ENCODE peak calls at places on chromosomes 3 and 15, in ten cellular contexts. U, S, E, N, T, D, I, A, K and G are unnamed samples. For H3K9me3, the result is how much of the 10 kb centered on the place peaks cover.

GRCh38 chr3:46868301-46868700 is 5.1 kb upstream of the MYL3 start:
- DNase-seq in D (no peak), S (no peak), N (no peak), A (no peak), K (no peak), E (no peak), T (no peak), I (no peak), U (no peak), G (no peak)

GRCh38 chr3:8980756-8981257 is 17.5 kb upstream of the RAD18 start:
- DNase-seq in E (no peak), N (no peak), S (no peak), K (no peak), D (no peak), U (no peak), T (no peak), I (no peak), A (no peak), G (no peak)

GRCh38 chr3:119653871-119654270 is 6.5 kb downstream of the POPDC2 start:
- DNase-seq in U (no peak), E (no peak), D (no peak), N (no peak), A (no peak), T (no peak), I (no peak), S (no peak), K (no peak), G (no peak)

GRCh38 chr3:49718419-49719213 is 868 bp downstream of the AMIGO3 start:
- DNase-seq in A (no peak), I (no peak), S (peak), N (no peak), U (no peak), E (no peak), D (no peak), T (no peak), K (peak), G (no peak)

GRCh38 chr3:120649735-120650705 is 32.0 kb downstream of the HGD start:
- DNase-seq in N (no peak), E (no peak), T (no peak), S (no peak), I (no peak), U (no peak), A (no peak), D (no peak), K (no peak), G (no peak)

GRCh38 chr3:100316656-100317069 is 17.9 kb upstream of the NIT2 start:
- DNase-seq in K (peak), I (peak), S (no peak), E (no peak), D (peak), A (peak), N (peak), U (no peak), T (no peak), G (no peak)

GRCh38 chr3:178067721-178068120 is 468.5 kb upstream of the KCNMB2 start:
- DNase-seq in N (no peak), S (no peak), K (no peak), T (no peak), A (no peak), I (no peak), U (no peak), D (no peak), E (no peak), G (no peak)

GRCh38 chr15:74781673-74782595 is at the start of gene CSK:
- DNase-seq in N (peak), S (peak), K (peak), E (peak), U (peak), T (peak), D (peak), A (peak), I (no peak), G (peak)

GRCh38 chr3:192570757-192571156 is 156.6 kb downstream of the FGF12 start:
- DNase-seq in E (no peak), A (no peak), S (no peak), D (no peak), T (no peak), K (no peak), U (no peak), N (no peak), I (peak), G (no peak)

GRCh38 chr3:54999801-55000200 is 71.9 kb upstream of the LRTM1 start:
- DNase-seq in A (no peak), E (no peak), T (no peak), N (no peak), U (no peak), I (peak), S (no peak), D (no peak), K (no peak), G (no peak)

GRCh38 chr15:51181905-51182304 is 87.2 kb upstream of the TNFAIP8L3 start:
- DNase-seq in K (no peak), A (no peak), E (no peak), T (no peak), S (no peak), N (no peak), D (no peak), U (no peak), I (no peak), G (no peak)

GRCh38 chr15:101207867-101208288 is 44.0 kb downstream of the CHSY1 start:
- DNase-seq in N (no peak), S (no peak), T (no peak), A (no peak), E (no peak), I (peak), K (no peak), D (no peak), U (peak), G (no peak)

GRCh38 chr15:51224428-51224827 is 114.0 kb downstream of the CYP19A1 start:
- DNase-seq in S (no peak), T (no peak), I (peak), E (no peak), D (no peak), K (no peak), A (no peak), U (no peak), N (no peak), G (no peak)

GRCh38 chr3:130442284-130442683 is 74.7 kb upstream of the COL6A6 start:
- DNase-seq in S (no peak), N (no peak), E (no peak), D (no peak), T (no peak), I (no peak), K (no peak), U (no peak), A (no peak), G (no peak)

GRCh38 chr3:38031022-38031994 is 1.9 kb upstream of the PLCD1 start:
- DNase-seq in I (no peak), K (peak), U (peak), T (no peak), E (peak), D (no peak), N (peak), S (peak), A (peak), G (no peak)

GRCh38 chr3:17057316-17057715 is 172.6 kb downstream of the PLCL2 start:
- DNase-seq in U (no peak), K (no peak), A (no peak), I (peak), D (no peak), T (no peak), N (no peak), S (no peak), E (no peak), G (no peak)

GRCh38 chr3:62376187-62376720 is 2.9 kb upstream of the FEZF2 start:
- DNase-seq in S (no peak), U (no peak), D (no peak), K (no peak), A (no peak), N (no peak), I (no peak), T (no peak), E (no peak), G (no peak)
- H3K9me3 ChIP-seq in S (under half), U (under half), D (under half), K (under half), A (under half), N (under half), I (under half), T (under half), E (under half), G (under half)

GRCh38 chr3:190121061-190121765 is 516 bp upstream of the P3H2 start:
- DNase-seq in D (no peak), K (no peak), A (no peak), S (no peak), E (no peak), U (no peak), I (no peak), N (no peak), T (no peak), G (no peak)
- H3K27ac ChIP-seq in D (no peak), K (peak), A (peak), S (no peak), E (peak), U (peak), I (peak), N (peak), T (no peak), G (peak)

GRCh38 chr15:97482521-97482920 is 478.0 kb upstream of the ARRDC4 start:
- DNase-seq in T (no peak), D (no peak), I (no peak), U (no peak), E (no peak), K (no peak), S (no peak), N (no peak), A (no peak), G (no peak)

GRCh38 chr15:97483232-97483631 is 477.3 kb upstream of the ARRDC4 start:
- DNase-seq in U (no peak), N (no peak), I (no peak), E (no peak), K (no peak), S (no peak), T (no peak), D (no peak), A (no peak), G (no peak)

GRCh38 chr15:97479957-97480356 is 480.5 kb upstream of the ARRDC4 start:
- DNase-seq in T (no peak), N (no peak), E (no peak), U (no peak), A (no peak), D (no peak), K (no peak), S (no peak), I (no peak), G (no peak)
- H3K9me3 ChIP-seq in T (under half), N (under half), E (under half), U (under half), A (under half), D (under half), K (under half), S (under half), I (under half), G (under half)

GRCh38 chr3:41162981-41163380 is 36.3 kb upstream of the CTNNB1 start:
- DNase-seq in I (no peak), S (no peak), N (no peak), U (no peak), A (no peak), E (no peak), T (no peak), K (no peak), D (no peak), G (no peak)

GRCh38 chr3:41159581-41160189 is 39.6 kb upstream of the CTNNB1 start:
- DNase-seq in N (peak), D (no peak), I (no peak), K (no peak), S (no peak), A (no peak), U (no peak), E (no peak), T (no peak), G (no peak)

GRCh38 chr3:41162541-41162940 is 36.8 kb upstream of the CTNNB1 start:
- DNase-seq in A (no peak), D (no peak), S (no peak), T (no peak), N (no peak), I (no peak), E (no peak), U (no peak), K (no peak), G (no peak)

GRCh38 chr3:41155834-41156233 is 43.5 kb upstream of the CTNNB1 start:
- DNase-seq in D (no peak), K (no peak), I (no peak), A (no peak), N (no peak), S (no peak), U (no peak), T (no peak), E (no peak), G (no peak)

DNA sequence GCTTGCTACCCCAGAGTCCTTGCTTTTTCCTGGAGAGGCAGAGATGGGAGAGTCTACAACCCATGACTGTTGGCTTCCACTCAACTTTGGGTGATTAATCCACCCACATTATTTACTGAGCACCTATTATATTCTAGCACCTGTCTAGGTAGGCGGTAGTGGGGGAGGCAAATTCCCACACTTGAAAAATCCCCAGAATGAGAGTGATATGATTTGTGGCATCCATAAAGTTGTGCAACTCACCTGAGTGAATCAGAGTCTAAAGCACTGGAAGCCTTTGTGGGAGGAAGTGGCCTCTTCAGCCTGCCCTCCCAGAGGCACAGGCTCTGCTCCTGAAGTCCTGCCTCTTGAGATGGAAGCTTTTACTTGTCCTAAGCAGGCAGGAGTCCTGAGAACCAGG is 40.4 kb upstream of the CTNNB1 start:
- DNase-seq in T (no peak), E (no peak), D (no peak), I (peak), N (peak), A (no peak), U (no peak), S (no peak), K (no peak), G (no peak)
- H3K27ac ChIP-seq in T (peak), E (no peak), D (no peak), I (no peak), N (peak), A (no peak), U (no peak), S (no peak), K (no peak), G (peak)

GRCh38 chr3:123847209-123847608 is 36.9 kb downstream of the MYLK start:
- DNase-seq in D (no peak), N (no peak), I (no peak), T (no peak), A (no peak), E (no peak), S (no peak), U (no peak), K (no peak), G (no peak)
- H3K9me3 ChIP-seq in D (under half), N (under half), I (under half), T (under half), A (under half), E (under half), S (under half), U (under half), K (under half), G (under half)

GRCh38 chr15:89498574-89498906 is 2.2 kb upstream of the RHCG start:
- DNase-seq in T (no peak), I (no peak), N (no peak), D (no peak), U (peak), E (no peak), A (no peak), K (peak), S (no peak), G (no peak)
- H3K27ac ChIP-seq in T (no peak), I (no peak), N (no peak), D (no peak), U (no peak), E (no peak), A (no peak), K (no peak), S (no peak), G (no peak)

GRCh38 chr15:46394463-46394862 is 759.6 kb downstream of the SQOR start:
- DNase-seq in A (no peak), D (no peak), N (no peak), E (no peak), K (no peak), U (no peak), I (no peak), S (no peak), T (no peak), G (no peak)
- H3K9me3 ChIP-seq in A (under half), D (under half), N (under half), E (under half), K (under half), U (under half), I (under half), S (under half), T (under half), G (under half)

DNA sequence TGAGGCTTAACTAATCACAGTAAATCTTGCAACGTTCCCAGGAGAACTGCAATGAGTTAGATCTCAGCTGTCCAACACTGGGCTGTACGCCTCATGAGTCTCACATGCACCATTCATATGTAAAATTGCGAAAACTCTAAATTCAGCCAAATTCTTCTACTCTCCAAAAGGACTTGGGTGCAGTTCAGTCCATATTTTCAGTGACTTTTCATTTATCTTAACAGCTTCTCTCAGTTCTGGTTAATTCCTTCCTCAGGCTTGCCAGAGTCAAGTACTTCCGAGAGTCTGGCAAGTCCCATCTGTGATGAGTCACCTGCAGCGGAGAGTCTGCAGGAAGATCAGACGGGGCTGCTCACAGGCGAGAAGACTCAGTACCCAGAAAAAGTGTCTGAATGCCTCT is 11.5 kb downstream of the CCDC80 start:
- DNase-seq in S (no peak), E (no peak), A (peak), N (peak), T (no peak), D (no peak), U (peak), I (peak), K (no peak), G (no peak)
- H3K27ac ChIP-seq in S (no peak), E (no peak), A (no peak), N (no peak), T (no peak), D (no peak), U (no peak), I (peak), K (no peak), G (no peak)